ENCODE peak calls at places on chromosomes 12 and 14, in six cellular contexts. K, Z, T, W, O and B are unnamed samples. For H3K9me3, H3K4me1 and H3K36me3, the result is how much of the 10 kb centered on the place peaks cover.

GRCh38 chr12:92304335-92305066 is 158.9 kb upstream of the BTG1 start:
- DNase-seq in O (no peak), W (no peak), Z (peak), T (no peak), K (peak), B (no peak)

GRCh38 chr12:131000000-131000486 is 46.3 kb downstream of the ADGRD1 start:
- DNase-seq in K (no peak), Z (no peak), T (no peak), O (no peak), W (no peak), B (no peak)

GRCh38 chr14:97517566-97518234 is 720.5 kb downstream of the VRK1 start:
- DNase-seq in O (no peak), Z (no peak), W (no peak), T (no peak), K (peak), B (no peak)

GRCh38 chr12:42124764-42125371 is 19.8 kb downstream of the GXYLT1 start:
- DNase-seq in W (no peak), Z (no peak), T (no peak), O (no peak), K (no peak), B (no peak)

GRCh38 chr12:16299403-16299802 is 21.9 kb upstream of the SLC15A5 start:
- DNase-seq in K (no peak), Z (no peak), O (peak), W (no peak), T (peak), B (no peak)

GRCh38 chr12:98869886-98870285 is 224.8 kb downstream of the APAF1 start:
- DNase-seq in T (no peak), Z (no peak), O (no peak), K (no peak), W (no peak), B (no peak)

GRCh38 chr12:5733136-5733755 is 211.8 kb downstream of the ANO2 start:
- DNase-seq in T (no peak), W (no peak), K (no peak), O (peak), Z (no peak), B (no peak)

GRCh38 chr12:67222302-67222701 is 46.9 kb upstream of the CAND1 start:
- DNase-seq in O (peak), Z (peak), K (peak), W (no peak), T (no peak), B (peak)

GRCh38 chr14:61894452-61895077 is 132.3 kb downstream of the SNAPC1 start:
- DNase-seq in T (peak), Z (peak), W (no peak), O (peak), K (peak), B (no peak)

GRCh38 chr12:122080149-122081107 is 1.9 kb downstream of the MLXIP start:
- DNase-seq in Z (peak), W (peak), K (no peak), T (peak), O (peak), B (no peak)

DNA sequence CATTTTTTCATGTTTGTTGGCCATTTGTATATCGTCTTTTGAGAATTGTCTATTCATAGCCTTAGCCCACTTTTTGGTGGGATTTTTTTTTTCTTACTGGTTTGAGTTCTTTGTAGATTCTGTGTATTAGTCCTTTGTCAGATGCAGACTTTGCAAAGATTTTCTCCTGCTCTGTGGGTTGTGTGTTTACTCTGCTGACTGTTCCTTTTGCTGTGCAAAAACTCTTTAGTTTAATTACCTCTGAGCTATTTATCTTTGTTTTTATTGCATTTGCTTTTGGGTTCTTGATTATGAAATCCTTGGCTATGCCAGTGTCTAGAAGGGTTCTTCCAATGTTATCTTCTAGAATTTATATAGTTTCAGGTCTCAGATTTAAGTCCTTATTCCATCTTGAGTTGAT is 220.0 kb downstream of the FUT8 start:
- DNase-seq in T (no peak), O (no peak), Z (no peak), W (no peak), K (no peak), B (no peak)
- H3K9me3 ChIP-seq in T (under half), O (under half), Z (under half), W (under half), K (under half), B (under half)

GRCh38 chr14:90810808-90811207 is 5.4 kb downstream of the TTC7B start:
- DNase-seq in K (no peak), O (no peak), Z (no peak), T (no peak), W (no peak), B (no peak)

GRCh38 chr14:90811641-90812040 is 4.6 kb downstream of the TTC7B start:
- DNase-seq in T (no peak), K (no peak), W (no peak), O (no peak), Z (no peak), B (no peak)

GRCh38 chr14:90808759-90809529 is 7.3 kb downstream of the TTC7B start:
- DNase-seq in W (no peak), K (no peak), T (no peak), O (peak), Z (no peak), B (no peak)

GRCh38 chr14:90812109-90812508 is 4.1 kb downstream of the TTC7B start:
- DNase-seq in Z (no peak), T (no peak), O (no peak), W (no peak), K (no peak), B (no peak)

GRCh38 chr14:90809530-90810312 is 6.5 kb downstream of the TTC7B start:
- DNase-seq in T (no peak), W (no peak), Z (no peak), K (no peak), O (no peak), B (no peak)
- H3K4me1 ChIP-seq in T (under half), W (half or more), Z (under half), K (under half), O (under half), B (under half)

GRCh38 chr12:96006727-96007126 is 10.6 kb upstream of the HAL start:
- DNase-seq in T (no peak), K (no peak), O (no peak), W (no peak), Z (no peak), B (no peak)
- H3K36me3 ChIP-seq in T (under half), K (under half), O (under half), W (half or more), Z (half or more), B (under half)

GRCh38 chr12:133180669-133181068 is 626 bp upstream of the ZNF268 start:
- DNase-seq in O (no peak), W (no peak), T (no peak), Z (no peak), K (no peak), B (no peak)

DNA sequence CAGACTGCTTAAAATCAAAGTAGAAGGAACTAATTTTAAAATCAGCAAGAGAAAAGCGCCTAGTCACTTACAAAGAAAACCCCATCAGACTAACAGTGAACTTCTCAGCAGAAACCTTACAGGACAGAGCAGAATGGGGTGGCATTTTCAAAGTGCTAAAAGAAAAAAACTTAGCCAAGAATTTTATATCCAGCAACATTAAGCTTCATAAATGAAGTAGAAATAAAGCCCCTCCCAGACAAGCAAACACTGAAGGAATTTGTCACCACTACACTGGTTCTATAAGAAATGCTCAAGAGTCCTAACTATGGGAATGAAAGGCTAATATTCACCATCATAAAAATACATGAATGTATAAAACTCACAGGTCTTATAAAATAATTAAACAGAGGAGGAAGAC is 6.4 kb upstream of the ZNF268 start:
- DNase-seq in K (no peak), T (no peak), W (no peak), O (no peak), Z (no peak), B (no peak)
- H3K9me3 ChIP-seq in K (half or more), T (under half), W (under half), O (under half), Z (half or more), B (under half)

DNA sequence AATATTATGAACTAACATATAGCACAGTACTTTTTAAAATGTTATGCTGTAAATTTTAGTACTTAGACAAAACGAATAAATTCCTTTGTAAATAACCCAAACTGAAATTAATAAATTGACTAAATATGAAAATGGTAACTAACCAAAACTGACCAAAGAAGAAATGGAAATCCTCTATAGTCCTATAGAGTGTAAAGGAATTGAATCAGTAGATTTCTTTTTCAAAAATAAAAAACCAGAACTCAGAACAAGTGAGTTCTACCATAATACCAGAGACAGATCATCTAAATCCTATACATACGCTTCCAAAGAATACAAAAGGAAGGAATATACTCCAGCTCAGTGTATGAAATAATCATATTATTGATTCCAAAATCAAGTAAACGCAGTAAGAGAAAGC is 39.8 kb downstream of the TMPRSS12 start:
- DNase-seq in W (no peak), T (no peak), O (no peak), Z (no peak), K (no peak), B (no peak)
- H3K4me1 ChIP-seq in W (under half), T (under half), O (under half), Z (under half), K (under half), B (under half)